ENCODE peak calls at places on chromosomes 4 and X, in five cellular contexts. W, E, T, N and Z are unnamed samples.

GRCh38 chrX:136166221-136166855 is 19.0 kb downstream of the FHL1 start:
- DNase-seq in E (no peak), T (peak; percentile 76), N (peak; percentile 43), W (peak; percentile 22), Z (no peak)

GRCh38 chr4:77877167-77877566 is 14.5 kb downstream of the MRPL1 start:
- DNase-seq in T (no peak), N (no peak), E (peak; percentile 13), W (no peak), Z (no peak)

GRCh38 chr4:177546745-177547144 is 104.5 kb upstream of the AGA start:
- DNase-seq in T (peak; percentile 10), E (peak; percentile 16), N (no peak), W (no peak), Z (no peak)

GRCh38 chrX:153738056-153738605 is 13.5 kb downstream of the ABCD1 start:
- DNase-seq in E (no peak), T (no peak), N (no peak), W (no peak), Z (no peak)

GRCh38 chr4:66489783-66490452 is 819.6 kb upstream of the EPHA5 start:
- DNase-seq in E (no peak), N (peak; percentile 68), T (no peak), W (no peak), Z (no peak)

GRCh38 chrX:56798866-56799864 is 70.1 kb downstream of the NBDY start:
- DNase-seq in N (peak; percentile 49), W (peak; percentile 59), E (peak; percentile 35), T (no peak), Z (no peak)

GRCh38 chr4:3375688-3376087 is 66.1 kb upstream of the HGFAC start:
- DNase-seq in N (peak; percentile 92), W (no peak), E (no peak), T (peak; percentile 89), Z (peak; percentile 82)

GRCh38 chr4:3212391-3213100 is 36.4 kb upstream of the MSANTD1 start:
- DNase-seq in T (no peak), E (no peak), N (no peak), W (no peak), Z (no peak)

GRCh38 chrX:16022580-16023170 is 100.7 kb upstream of the GRPR start:
- DNase-seq in T (peak; percentile 55), N (peak; percentile 47), E (no peak), W (no peak), Z (no peak)

GRCh38 chr4:85050736-85051135 is 84.2 kb upstream of the WDFY3 start:
- DNase-seq in E (no peak), N (no peak), W (no peak), T (no peak), Z (no peak)

GRCh38 chrX:130125090-130125489 is 14.8 kb upstream of the ELF4 start:
- DNase-seq in N (peak; percentile 79), T (peak; percentile 63), W (no peak), E (no peak), Z (peak; percentile 77)

GRCh38 chr4:140653718-140654515 is 85.2 kb upstream of the UCP1 start:
- DNase-seq in T (peak; percentile 74), N (no peak), E (no peak), W (peak; percentile 68), Z (no peak)

GRCh38 chr4:37381040-37381668 is 136.6 kb downstream of the NWD2 start:
- DNase-seq in E (no peak), W (peak; percentile 49), T (no peak), N (no peak), Z (no peak)

GRCh38 chrX:32868524-32868895 is 342.8 kb downstream of the DMD start:
- DNase-seq in T (no peak), E (no peak), N (no peak), W (peak; percentile 6), Z (no peak)

GRCh38 chrX:124280294-124280902 is 52.1 kb upstream of the TEX13D start:
- DNase-seq in N (no peak), E (no peak), T (peak; percentile 2), W (no peak), Z (no peak)

GRCh38 chr4:113106076-113106475 is 56.6 kb downstream of the ANK2 start:
- DNase-seq in T (peak; percentile 74), N (peak; percentile 32), E (no peak), W (no peak), Z (no peak)

GRCh38 chrX:68807818-68808217 is 21.0 kb upstream of the EFNB1 start:
- DNase-seq in N (peak; percentile 57), E (no peak), W (peak; percentile 42), T (peak; percentile 29), Z (no peak)

GRCh38 chr4:177301127-177301639 is 8.5 kb upstream of the NEIL3 start:
- DNase-seq in N (no peak), T (no peak), E (no peak), W (no peak), Z (no peak)

GRCh38 chr4:184958839-184959238 is 59.5 kb upstream of the HELT start:
- DNase-seq in W (no peak), E (no peak), T (no peak), N (no peak), Z (no peak)

GRCh38 chr4:83618431-83618830 is 82.5 kb downstream of the GPAT3 start:
- DNase-seq in W (no peak), T (peak; percentile 85), E (no peak), N (peak; percentile 58), Z (peak; percentile 41)

GRCh38 chr4:22428441-22428840 is 87.4 kb downstream of the ADGRA3 start:
- DNase-seq in N (no peak), W (no peak), T (no peak), E (no peak), Z (no peak)

GRCh38 chr4:185020863-185021761 is 2.8 kb downstream of the HELT start:
- DNase-seq in N (no peak), W (peak; percentile 57), T (peak; percentile 14), E (no peak), Z (no peak)

GRCh38 chr4:124713213-124713592 is 671 bp upstream of the ANKRD50 start:
- DNase-seq in W (no peak), E (no peak), N (peak; percentile 76), T (peak; percentile 82), Z (peak; percentile 86)

GRCh38 chr4:71266090-71266794 is 72.6 kb upstream of the SLC4A4 start:
- DNase-seq in T (peak; percentile 21), N (no peak), E (no peak), W (no peak), Z (peak; percentile 69)

GRCh38 chr4:34280131-34280530 is 1964.2 kb downstream of the ARAP2 start:
- DNase-seq in W (no peak), E (no peak), N (no peak), T (peak; percentile 20), Z (no peak)

GRCh38 chrX:109632906-109633504 is 8.0 kb upstream of the KCNE5 start:
- DNase-seq in W (peak; percentile 36), E (no peak), T (peak; percentile 49), N (peak; percentile 45), Z (no peak)